ENCODE peak calls at places on chromosomes 2 and 18, in four cellular contexts. A is GM12878, Y is K562, I is SK-N-SH. W is an unnamed sample.

GRCh38 chr2:9660154-9660553 is 29.4 kb upstream of the YWHAQ start:
- DNase-seq in A (no peak), I (no peak), Y (no peak), W (no peak)

GRCh38 chr2:196836440-196836839 is 27.3 kb upstream of the C2orf66 start:
- DNase-seq in A (no peak), Y (no peak), I (no peak), W (peak)

GRCh38 chr2:43003702-43004101 is 211.3 kb upstream of the HAAO start:
- DNase-seq in I (no peak), Y (no peak), A (no peak), W (no peak)

GRCh38 chr2:25905126-25905525 is 26.8 kb upstream of the ASXL2 start:
- DNase-seq in A (no peak), I (no peak), Y (no peak), W (peak)

GRCh38 chr2:105042189-105042588 is 4.3 kb downstream of the MRPS9 start:
- DNase-seq in Y (no peak), I (no peak), A (no peak), W (no peak)

GRCh38 chr2:174121178-174121577 is 127.2 kb downstream of the OLA1 start:
- DNase-seq in Y (no peak), I (no peak), A (no peak), W (no peak)

GRCh38 chr2:27185331-27186026 is 26.4 kb upstream of the ATRAID start:
- DNase-seq in I (no peak), A (no peak), Y (no peak), W (peak)

GRCh38 chr2:8624855-8625398 is 56.9 kb upstream of the ID2 start:
- DNase-seq in I (no peak), A (no peak), Y (no peak), W (no peak)

GRCh38 chr18:43780782-43781340 is 503.6 kb upstream of the SYT4 start:
- DNase-seq in Y (no peak), I (no peak), A (no peak), W (peak)
- TF ChIP-seq MXI1 in Y (no peak), I (no peak), A (no peak), W (no peak)

GRCh38 chr18:25144835-25145234 is 207.1 kb downstream of the ZNF521 start:
- DNase-seq in I (no peak), Y (no peak), A (no peak), W (peak)
- TF ChIP-seq MXI1 in I (no peak), Y (no peak), A (no peak), W (no peak)

DNA sequence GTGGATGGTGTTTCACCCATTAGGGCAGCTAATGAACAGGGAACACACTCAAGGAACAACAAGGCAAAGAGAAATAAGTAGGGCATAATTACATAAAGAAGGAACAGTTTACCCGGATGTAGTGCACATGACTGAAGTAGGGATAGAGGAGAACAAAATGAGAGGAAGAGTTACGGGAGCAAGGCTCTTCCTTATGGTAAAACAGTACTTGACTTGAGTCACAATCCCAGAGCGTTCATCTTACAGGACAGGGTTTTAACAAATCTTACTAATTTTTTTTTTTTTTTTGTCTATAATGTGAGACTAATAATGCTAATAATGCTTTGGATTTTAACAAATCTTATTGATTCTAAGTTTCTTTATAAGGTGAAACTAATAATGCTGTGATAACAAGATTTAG is 1329.5 kb downstream of the LRP1B start:
- DNase-seq in I (no peak), Y (no peak), A (no peak), W (no peak)
- TF ChIP-seq MXI1 in I (no peak), Y (no peak), A (no peak), W (no peak)

GRCh38 chr2:109702250-109702985 is 88.3 kb downstream of the SOWAHC start:
- DNase-seq in I (no peak), Y (no peak), A (no peak), W (peak)
- TF ChIP-seq MXI1 in I (no peak), Y (no peak), A (no peak), W (no peak)

GRCh38 chr2:170009209-170009608 is 168.7 kb upstream of the MYO3B start:
- DNase-seq in Y (no peak), A (no peak), I (no peak), W (no peak)
- TF ChIP-seq MXI1 in Y (no peak), A (no peak), I (no peak), W (no peak)

GRCh38 chr18:13136689-13137040 is 81.9 kb upstream of the LDLRAD4 start:
- DNase-seq in Y (no peak), A (no peak), I (peak), W (no peak)
- TF ChIP-seq MXI1 in Y (no peak), A (no peak), I (no peak), W (no peak)

GRCh38 chr2:207046642-207047213 is 107.4 kb downstream of the CPO start:
- DNase-seq in A (no peak), Y (no peak), I (no peak), W (no peak)
- TF ChIP-seq MXI1 in A (no peak), Y (no peak), I (no peak), W (no peak)

DNA sequence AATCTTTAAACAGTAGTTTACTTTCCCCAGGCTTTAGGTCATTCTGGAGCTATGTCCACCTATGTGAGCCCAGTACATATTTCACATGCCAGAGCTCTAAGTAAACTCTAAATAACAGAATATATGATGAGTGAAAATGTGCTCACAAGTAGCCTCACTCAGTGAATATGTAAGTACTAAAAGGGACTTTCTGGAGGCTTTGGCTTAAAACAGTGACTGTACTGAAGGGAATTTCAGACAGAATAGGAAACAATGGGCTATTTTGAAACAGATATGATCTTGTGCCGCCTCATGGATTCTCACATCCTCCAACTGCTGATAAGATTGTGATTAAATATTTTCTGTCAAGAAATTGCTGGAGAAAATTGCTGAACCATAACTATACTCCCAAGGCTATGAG is 747.9 kb downstream of the SOCS6 start:
- DNase-seq in I (no peak), Y (no peak), A (no peak), W (peak)
- TF ChIP-seq MXI1 in I (no peak), Y (no peak), A (no peak), W (no peak)

DNA sequence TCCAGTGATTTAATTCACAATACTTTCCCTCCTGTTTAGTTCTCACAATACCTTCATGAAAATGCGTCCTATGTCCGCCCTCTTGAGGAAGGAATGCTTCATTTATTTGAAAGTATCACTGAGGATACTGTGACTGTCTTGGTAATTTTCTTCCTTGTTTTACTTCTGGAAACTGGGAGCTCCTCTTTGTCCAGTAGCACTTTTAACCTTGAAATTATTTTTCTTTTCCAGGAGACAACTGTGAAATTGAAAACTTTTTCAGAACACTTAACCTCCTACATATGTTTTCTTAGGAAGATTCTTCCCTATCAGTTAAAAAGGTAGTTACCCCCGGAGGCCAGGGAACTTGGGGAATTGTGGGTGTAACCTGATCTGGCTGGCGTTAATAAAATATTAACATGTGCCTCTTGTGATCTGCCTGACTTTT is 58.9 kb upstream of the STON1 start:
- DNase-seq in Y (peak), A (no peak), I (peak), W (peak)
- TF ChIP-seq MXI1 in Y (no peak), A (no peak), I (no peak), W (no peak)

DNA sequence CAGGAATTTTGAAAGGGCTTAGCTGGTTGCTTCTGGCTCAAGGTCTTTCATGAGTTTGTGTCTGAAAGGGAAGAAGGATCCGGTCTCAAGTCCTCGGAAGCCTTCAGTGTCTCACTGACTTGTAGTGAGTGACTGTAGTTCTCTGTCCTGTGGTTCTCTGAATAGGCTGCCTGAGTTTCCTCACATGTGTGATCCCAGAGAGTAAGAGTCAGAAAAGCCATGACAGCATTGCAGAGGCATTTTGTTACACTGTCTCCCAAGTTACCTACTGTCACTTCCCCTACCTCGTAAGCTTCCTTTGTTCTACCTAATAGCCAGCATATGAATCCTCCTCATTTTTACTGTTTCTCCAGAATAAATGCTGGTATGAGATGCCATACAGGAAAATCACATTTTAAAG is 709.1 kb upstream of the CHAC2 start:
- DNase-seq in I (no peak), A (no peak), Y (no peak), W (peak)
- TF ChIP-seq MXI1 in I (no peak), A (no peak), Y (no peak), W (no peak)